ENCODE peak calls at places on chromosome 16, in six cellular contexts. One of them, this sample, is unnamed.

GRCh38 chr16:88781140-88782077 is 3.6 kb downstream of the PIEZO1 start:
- DNase-seq in HFFc6: no peak
- DNase-seq in stimulated activated CD4-positive, alpha-beta T cell treated with anti-CD3 and anti-CD28 coated beads, Interleukin-1b, Interleukin-23, amount 100 ng/mL, for 24 hours: no peak
- DNase-seq in K562: peak; percentile 73
- DNase-seq in tibial nerve: no peak
- DNase-seq in stomach: no peak
- DNase-seq in this sample: peak; percentile 37

GRCh38 chr16:65122974-65123845 is 1.3 kb upstream of the CDH11 start:
- DNase-seq in HFFc6: peak; percentile 63
- DNase-seq in stimulated activated CD4-positive, alpha-beta T cell treated with anti-CD3 and anti-CD28 coated beads, Interleukin-1b, Interleukin-23, amount 100 ng/mL, for 24 hours: no peak
- DNase-seq in K562: no peak
- DNase-seq in tibial nerve: peak; percentile 62
- DNase-seq in stomach: peak; percentile 26
- DNase-seq in this sample: peak; percentile 58

GRCh38 chr16:86614699-86615098 is 36.4 kb downstream of the FOXL1 start:
- DNase-seq in HFFc6: no peak
- DNase-seq in stimulated activated CD4-positive, alpha-beta T cell treated with anti-CD3 and anti-CD28 coated beads, Interleukin-1b, Interleukin-23, amount 100 ng/mL, for 24 hours: no peak
- DNase-seq in K562: no peak
- DNase-seq in tibial nerve: no peak
- DNase-seq in stomach: no peak
- DNase-seq in this sample: no peak

GRCh38 chr16:85601730-85602401 is 11.3 kb upstream of the GSE1 start:
- DNase-seq in HFFc6: no peak
- DNase-seq in stimulated activated CD4-positive, alpha-beta T cell treated with anti-CD3 and anti-CD28 coated beads, Interleukin-1b, Interleukin-23, amount 100 ng/mL, for 24 hours: no peak
- DNase-seq in K562: peak; percentile 66
- DNase-seq in tibial nerve: no peak
- DNase-seq in stomach: peak; percentile 48
- DNase-seq in this sample: peak; percentile 60

GRCh38 chr16:58500329-58501241 is 642 bp downstream of the NDRG4 start:
- DNase-seq in HFFc6: no peak
- DNase-seq in stimulated activated CD4-positive, alpha-beta T cell treated with anti-CD3 and anti-CD28 coated beads, Interleukin-1b, Interleukin-23, amount 100 ng/mL, for 24 hours: no peak
- DNase-seq in K562: no peak
- DNase-seq in tibial nerve: no peak
- DNase-seq in stomach: no peak
- DNase-seq in this sample: no peak

GRCh38 chr16:14409563-14409962 is 220.5 kb downstream of the PARN start:
- DNase-seq in HFFc6: peak; percentile 97
- DNase-seq in stimulated activated CD4-positive, alpha-beta T cell treated with anti-CD3 and anti-CD28 coated beads, Interleukin-1b, Interleukin-23, amount 100 ng/mL, for 24 hours: no peak
- DNase-seq in K562: no peak
- DNase-seq in tibial nerve: peak; percentile 53
- DNase-seq in stomach: no peak
- DNase-seq in this sample: no peak

GRCh38 chr16:67942200-67942509 is 1.8 kb downstream of the LCAT start:
- DNase-seq in HFFc6: no peak
- DNase-seq in stimulated activated CD4-positive, alpha-beta T cell treated with anti-CD3 and anti-CD28 coated beads, Interleukin-1b, Interleukin-23, amount 100 ng/mL, for 24 hours: no peak
- DNase-seq in K562: peak; percentile 71
- DNase-seq in tibial nerve: no peak
- DNase-seq in stomach: no peak
- DNase-seq in this sample: no peak

GRCh38 chr16:75017670-75018525 is 19.1 kb downstream of the ZNRF1 start:
- DNase-seq in HFFc6: no peak
- DNase-seq in stimulated activated CD4-positive, alpha-beta T cell treated with anti-CD3 and anti-CD28 coated beads, Interleukin-1b, Interleukin-23, amount 100 ng/mL, for 24 hours: no peak
- DNase-seq in K562: no peak
- DNase-seq in tibial nerve: no peak
- DNase-seq in stomach: no peak
- DNase-seq in this sample: no peak

GRCh38 chr16:79419148-79419547 is 181.4 kb downstream of the MAF start:
- DNase-seq in HFFc6: no peak
- DNase-seq in stimulated activated CD4-positive, alpha-beta T cell treated with anti-CD3 and anti-CD28 coated beads, Interleukin-1b, Interleukin-23, amount 100 ng/mL, for 24 hours: no peak
- DNase-seq in K562: no peak
- DNase-seq in tibial nerve: no peak
- DNase-seq in stomach: no peak
- DNase-seq in this sample: no peak

GRCh38 chr16:75225678-75226515 is 7.1 kb downstream of the CTRB1 start:
- DNase-seq in HFFc6: no peak
- DNase-seq in stimulated activated CD4-positive, alpha-beta T cell treated with anti-CD3 and anti-CD28 coated beads, Interleukin-1b, Interleukin-23, amount 100 ng/mL, for 24 hours: no peak
- DNase-seq in K562: no peak
- DNase-seq in tibial nerve: no peak
- DNase-seq in stomach: no peak
- DNase-seq in this sample: no peak

GRCh38 chr16:87445486-87445885 is 47.3 kb downstream of the ZCCHC14 start:
- DNase-seq in HFFc6: no peak
- DNase-seq in stimulated activated CD4-positive, alpha-beta T cell treated with anti-CD3 and anti-CD28 coated beads, Interleukin-1b, Interleukin-23, amount 100 ng/mL, for 24 hours: no peak
- DNase-seq in K562: no peak
- DNase-seq in tibial nerve: no peak
- DNase-seq in stomach: no peak
- DNase-seq in this sample: no peak

GRCh38 chr16:11796227-11797165 is 562 bp downstream of the ZC3H7A start:
- DNase-seq in HFFc6: peak; percentile 24
- DNase-seq in stimulated activated CD4-positive, alpha-beta T cell treated with anti-CD3 and anti-CD28 coated beads, Interleukin-1b, Interleukin-23, amount 100 ng/mL, for 24 hours: no peak
- DNase-seq in K562: peak; percentile 72
- DNase-seq in tibial nerve: peak; percentile 48
- DNase-seq in stomach: peak; percentile 62
- DNase-seq in this sample: peak; percentile 73

GRCh38 chr16:57536306-57537193 is at the start of gene CCDC102A:
- DNase-seq in HFFc6: no peak
- DNase-seq in stimulated activated CD4-positive, alpha-beta T cell treated with anti-CD3 and anti-CD28 coated beads, Interleukin-1b, Interleukin-23, amount 100 ng/mL, for 24 hours: no peak
- DNase-seq in K562: peak; percentile 70
- DNase-seq in tibial nerve: no peak
- DNase-seq in stomach: peak; percentile 28
- DNase-seq in this sample: no peak

GRCh38 chr16:54627616-54628015 is 303.0 kb upstream of the IRX5 start:
- DNase-seq in HFFc6: no peak
- DNase-seq in stimulated activated CD4-positive, alpha-beta T cell treated with anti-CD3 and anti-CD28 coated beads, Interleukin-1b, Interleukin-23, amount 100 ng/mL, for 24 hours: no peak
- DNase-seq in K562: no peak
- DNase-seq in tibial nerve: no peak
- DNase-seq in stomach: no peak
- DNase-seq in this sample: no peak

GRCh38 chr16:70695351-70696070 is 9.7 kb upstream of the MTSS2 start:
- DNase-seq in HFFc6: no peak
- DNase-seq in stimulated activated CD4-positive, alpha-beta T cell treated with anti-CD3 and anti-CD28 coated beads, Interleukin-1b, Interleukin-23, amount 100 ng/mL, for 24 hours: no peak
- DNase-seq in K562: peak; percentile 93
- DNase-seq in tibial nerve: no peak
- DNase-seq in stomach: peak; percentile 73
- DNase-seq in this sample: peak; percentile 73

GRCh38 chr16:83109736-83110135 is 483.0 kb downstream of the CDH13 start:
- DNase-seq in HFFc6: no peak
- DNase-seq in stimulated activated CD4-positive, alpha-beta T cell treated with anti-CD3 and anti-CD28 coated beads, Interleukin-1b, Interleukin-23, amount 100 ng/mL, for 24 hours: no peak
- DNase-seq in K562: no peak
- DNase-seq in tibial nerve: no peak
- DNase-seq in stomach: no peak
- DNase-seq in this sample: no peak

GRCh38 chr16:62370445-62370844 is 334.2 kb upstream of the CDH8 start:
- DNase-seq in HFFc6: no peak
- DNase-seq in stimulated activated CD4-positive, alpha-beta T cell treated with anti-CD3 and anti-CD28 coated beads, Interleukin-1b, Interleukin-23, amount 100 ng/mL, for 24 hours: no peak
- DNase-seq in K562: no peak
- DNase-seq in tibial nerve: no peak
- DNase-seq in stomach: no peak
- DNase-seq in this sample: no peak

GRCh38 chr16:24776486-24777220 is 47.2 kb downstream of the TNRC6A start:
- DNase-seq in HFFc6: no peak
- DNase-seq in stimulated activated CD4-positive, alpha-beta T cell treated with anti-CD3 and anti-CD28 coated beads, Interleukin-1b, Interleukin-23, amount 100 ng/mL, for 24 hours: no peak
- DNase-seq in K562: no peak
- DNase-seq in tibial nerve: peak; percentile 33
- DNase-seq in stomach: peak; percentile 43
- DNase-seq in this sample: peak; percentile 41